ENCODE peak calls at places on chromosome 4, in nine cellular contexts. K is NCI-H2029 treated with DMSO at 0.1 percent for 48 hours; R is activated naive CD8-positive, alpha-beta T cell treated with anti-CD3 and anti-CD28 coated beads, Interleukin-2, amount 50 U/mL, for 16 hours; Z is transverse colon; Y is nephron progenitor cell; U is anterior cingulate cortex; C is AG08396; B is tibial artery; H is OCI-LY7. O is an unnamed sample.

GRCh38 chr4:13654158-13654797 is 26.8 kb upstream of the BOD1L1 start:
- DNase-seq in K (peak; percentile 39), R (peak; percentile 54), Z (peak; percentile 82), Y (peak; percentile 91), U (peak; percentile 87), C (peak; percentile 80), B (peak; percentile 86), H (peak; percentile 77), O (peak; percentile 79)

GRCh38 chr4:41692717-41693345 is 55.7 kb downstream of the PHOX2B start:
- DNase-seq in K (no peak), R (no peak), Z (peak; percentile 46), Y (peak; percentile 63), U (peak; percentile 71), C (peak; percentile 67), B (no peak), H (peak; percentile 48), O (peak; percentile 30)

GRCh38 chr4:24330198-24330972 is 254.0 kb downstream of the DHX15 start:
- DNase-seq in K (no peak), R (no peak), Z (no peak), Y (no peak), U (no peak), C (no peak), B (no peak), H (no peak), O (no peak)

GRCh38 chr4:41215969-41216293 is 1.6 kb upstream of the APBB2 start:
- DNase-seq in K (no peak), R (no peak), Z (no peak), Y (no peak), U (no peak), C (no peak), B (no peak), H (no peak), O (no peak)

GRCh38 chr4:37225778-37226177 is 18.8 kb upstream of the NWD2 start:
- DNase-seq in K (no peak), R (no peak), Z (no peak), Y (no peak), U (no peak), C (no peak), B (no peak), H (no peak), O (no peak)

GRCh38 chr4:38612996-38613395 is 51.0 kb upstream of the KLF3 start:
- DNase-seq in K (peak; percentile 60), R (no peak), Z (no peak), Y (no peak), U (no peak), C (no peak), B (no peak), H (no peak), O (no peak)

GRCh38 chr4:77305766-77306165 is 148.8 kb downstream of the CCNG2 start:
- DNase-seq in K (no peak), R (no peak), Z (no peak), Y (no peak), U (no peak), C (no peak), B (no peak), H (no peak), O (no peak)

GRCh38 chr4:187227907-187228699 is 504.4 kb upstream of the FAT1 start:
- DNase-seq in K (no peak), R (no peak), Z (no peak), Y (no peak), U (no peak), C (no peak), B (no peak), H (no peak), O (no peak)

GRCh38 chr4:104971458-104971857 is 175.2 kb upstream of the TET2 start:
- DNase-seq in K (no peak), R (no peak), Z (no peak), Y (no peak), U (no peak), C (no peak), B (no peak), H (no peak), O (no peak)

GRCh38 chr4:39975488-39976089 is 2.1 kb downstream of the PDS5A start:
- DNase-seq in K (no peak), R (no peak), Z (no peak), Y (no peak), U (no peak), C (peak; percentile 45), B (peak; percentile 19), H (no peak), O (no peak)